ENCODE peak calls at places on chromosomes 7 and 10, in eight cellular contexts. X, B, N, J, D, K, L and E are unnamed samples.

GRCh38 chr10:62980697-62981495 is 152.2 kb upstream of the NRBF2 start:
- DNase-seq in B (no peak), J (no peak), K (no peak), L (no peak), X (no peak), D (no peak), N (no peak), E (no peak)

GRCh38 chr10:28946479-28946878 is 269.2 kb downstream of the BAMBI start:
- DNase-seq in X (no peak), J (no peak), N (no peak), B (no peak), L (no peak), K (no peak), D (no peak), E (no peak)

GRCh38 chr10:15197911-15198310 is 29.4 kb upstream of the NMT2 start:
- DNase-seq in X (no peak), L (no peak), K (no peak), B (no peak), N (no peak), J (no peak), D (no peak), E (no peak)

GRCh38 chr7:87147500-87147899 is 4.8 kb upstream of the DMTF1 start:
- DNase-seq in B (no peak), X (peak), D (no peak), L (no peak), K (no peak), J (no peak), N (no peak), E (no peak)

GRCh38 chr10:89478739-89479116 is 56.7 kb downstream of the SLC16A12 start:
- DNase-seq in K (no peak), B (no peak), L (no peak), J (no peak), X (no peak), D (no peak), N (no peak), E (no peak)

GRCh38 chr7:51210766-51211165 is 105.8 kb downstream of the COBL start:
- DNase-seq in B (no peak), L (no peak), J (no peak), D (no peak), K (no peak), X (no peak), N (no peak), E (no peak)

GRCh38 chr10:81026597-81026996 is 488.9 kb downstream of the SH2D4B start:
- DNase-seq in D (no peak), B (no peak), K (no peak), L (no peak), J (no peak), N (no peak), X (no peak), E (no peak)

GRCh38 chr10:101014966-101015581 is 15.5 kb downstream of the LZTS2 start:
- DNase-seq in D (no peak), N (no peak), K (peak), L (no peak), J (no peak), B (no peak), X (no peak), E (no peak)

GRCh38 chr10:57864789-57865676 is 402.7 kb downstream of the IPMK start:
- DNase-seq in D (no peak), K (no peak), B (no peak), X (no peak), J (no peak), N (no peak), L (no peak), E (peak)

GRCh38 chr10:17880596-17880995 is 71.1 kb upstream of the SLC39A12 start:
- DNase-seq in N (no peak), D (no peak), X (no peak), J (no peak), L (no peak), K (no peak), B (no peak), E (no peak)

GRCh38 chr10:14691359-14691758 is 83.3 kb downstream of the FAM107B start:
- DNase-seq in N (no peak), L (no peak), D (no peak), B (no peak), J (no peak), K (no peak), X (no peak), E (no peak)

GRCh38 chr7:13279854-13280435 is 592.5 kb downstream of the ARL4A start:
- DNase-seq in J (peak), D (no peak), X (peak), L (no peak), B (peak), K (no peak), N (no peak), E (peak)

GRCh38 chr10:23412223-23412622 is 26.7 kb upstream of the OTUD1 start:
- DNase-seq in N (no peak), L (no peak), B (no peak), D (no peak), K (no peak), X (no peak), J (no peak), E (no peak)

GRCh38 chr7:140694592-140694991 is 1.9 kb upstream of the NDUFB2 start:
- DNase-seq in J (no peak), K (no peak), N (no peak), X (no peak), L (no peak), B (no peak), D (no peak), E (no peak)

GRCh38 chr7:85464042-85464651 is 277.3 kb upstream of the SEMA3D start:
- DNase-seq in B (no peak), X (no peak), D (no peak), N (no peak), L (no peak), J (peak), K (no peak), E (no peak)

GRCh38 chr7:31962246-31962645 is 108.0 kb downstream of the PDE1C start:
- DNase-seq in J (no peak), X (no peak), D (no peak), N (no peak), B (no peak), K (no peak), L (no peak), E (no peak)

GRCh38 chr7:381211-382117 is 91.5 kb downstream of the FOXL3 start:
- DNase-seq in K (no peak), B (no peak), J (no peak), N (no peak), D (no peak), L (no peak), X (no peak), E (no peak)

GRCh38 chr10:77160679-77161078 is 476.9 kb downstream of the KCNMA1 start:
- DNase-seq in D (no peak), X (no peak), B (no peak), N (no peak), J (no peak), L (peak), K (no peak), E (no peak)

GRCh38 chr7:151461942-151462230 is 21.9 kb upstream of the CRYGN start:
- DNase-seq in X (no peak), L (no peak), B (no peak), J (no peak), D (no peak), K (no peak), N (no peak), E (no peak)

GRCh38 chr10:105291571-105291970 is 650.5 kb downstream of the SORCS3 start:
- DNase-seq in D (no peak), K (no peak), N (no peak), X (peak), J (no peak), L (no peak), B (no peak), E (no peak)

GRCh38 chr10:103548581-103549348 is 55.3 kb downstream of the NEURL1 start:
- DNase-seq in J (no peak), X (peak), N (no peak), K (no peak), D (no peak), L (no peak), B (no peak), E (no peak)

GRCh38 chr10:29276251-29276850 is 12.5 kb upstream of the LYZL1 start:
- DNase-seq in X (no peak), L (no peak), J (no peak), N (no peak), B (no peak), K (no peak), D (no peak), E (no peak)

GRCh38 chr10:22321156-22321711 is 335 bp downstream of the BMI1 start:
- DNase-seq in N (peak), D (no peak), L (no peak), B (no peak), X (peak), J (peak), K (no peak), E (peak)

GRCh38 chr7:50069613-50070012 is 23.4 kb downstream of the ZPBP start:
- DNase-seq in D (no peak), L (no peak), K (no peak), B (no peak), N (no peak), J (peak), X (no peak), E (peak)

GRCh38 chr10:79981356-79981672 is 32.4 kb upstream of the SFTPD start:
- DNase-seq in N (no peak), D (no peak), B (no peak), K (no peak), X (no peak), L (no peak), J (no peak), E (no peak)

GRCh38 chr7:15309891-15310290 is 251.9 kb downstream of the AGMO start:
- DNase-seq in X (no peak), J (no peak), N (no peak), D (no peak), B (no peak), K (no peak), L (no peak), E (no peak)

GRCh38 chr7:28410628-28411578 is 1.4 kb upstream of the CREB5 start:
- DNase-seq in K (peak), B (no peak), L (no peak), D (peak), N (no peak), X (peak), J (peak), E (no peak)

GRCh38 chr7:101172005-101172853 is 6.9 kb upstream of the VGF start:
- DNase-seq in J (peak), B (no peak), K (no peak), N (no peak), D (no peak), X (peak), L (no peak), E (no peak)

GRCh38 chr10:73922007-73922863 is 11.3 kb downstream of the PLAU start:
- DNase-seq in B (no peak), X (no peak), K (no peak), L (no peak), D (no peak), J (no peak), N (no peak), E (no peak)

GRCh38 chr7:1326511-1326785 is 93.8 kb downstream of the UNCX start:
- DNase-seq in N (no peak), D (no peak), L (no peak), J (no peak), K (no peak), X (no peak), B (no peak), E (no peak)

GRCh38 chr10:48459270-48460147 is 145.4 kb downstream of the ARHGAP22 start:
- DNase-seq in N (no peak), L (no peak), J (peak), K (no peak), D (no peak), X (no peak), B (no peak), E (no peak)

GRCh38 chr7:88545663-88546062 is 213.8 kb upstream of the ZNF804B start:
- DNase-seq in X (no peak), J (no peak), L (no peak), N (no peak), D (no peak), K (no peak), B (no peak), E (no peak)

GRCh38 chr10:50541317-50541716 is 82.4 kb downstream of the SGMS1 start:
- DNase-seq in B (no peak), J (no peak), D (no peak), K (no peak), N (no peak), X (no peak), L (no peak), E (no peak)

GRCh38 chr7:49866910-49867309 is 93.5 kb downstream of the VWC2 start:
- DNase-seq in B (no peak), N (no peak), L (no peak), K (no peak), D (no peak), J (peak), X (no peak), E (no peak)

GRCh38 chr7:26306770-26307169 is 15.1 kb downstream of the SNX10 start:
- DNase-seq in D (no peak), L (no peak), X (no peak), N (no peak), B (no peak), J (no peak), K (no peak), E (no peak)

GRCh38 chr7:26305869-26306665 is 14.4 kb downstream of the SNX10 start:
- DNase-seq in N (no peak), K (peak), B (no peak), D (no peak), X (no peak), J (no peak), L (no peak), E (no peak)

GRCh38 chr7:26307226-26307625 is 15.6 kb downstream of the SNX10 start:
- DNase-seq in L (no peak), D (no peak), X (no peak), K (no peak), J (no peak), N (no peak), B (no peak), E (no peak)

GRCh38 chr7:26308551-26308950 is 16.9 kb downstream of the SNX10 start:
- DNase-seq in L (no peak), D (no peak), K (no peak), B (no peak), X (no peak), N (no peak), J (no peak), E (no peak)

DNA sequence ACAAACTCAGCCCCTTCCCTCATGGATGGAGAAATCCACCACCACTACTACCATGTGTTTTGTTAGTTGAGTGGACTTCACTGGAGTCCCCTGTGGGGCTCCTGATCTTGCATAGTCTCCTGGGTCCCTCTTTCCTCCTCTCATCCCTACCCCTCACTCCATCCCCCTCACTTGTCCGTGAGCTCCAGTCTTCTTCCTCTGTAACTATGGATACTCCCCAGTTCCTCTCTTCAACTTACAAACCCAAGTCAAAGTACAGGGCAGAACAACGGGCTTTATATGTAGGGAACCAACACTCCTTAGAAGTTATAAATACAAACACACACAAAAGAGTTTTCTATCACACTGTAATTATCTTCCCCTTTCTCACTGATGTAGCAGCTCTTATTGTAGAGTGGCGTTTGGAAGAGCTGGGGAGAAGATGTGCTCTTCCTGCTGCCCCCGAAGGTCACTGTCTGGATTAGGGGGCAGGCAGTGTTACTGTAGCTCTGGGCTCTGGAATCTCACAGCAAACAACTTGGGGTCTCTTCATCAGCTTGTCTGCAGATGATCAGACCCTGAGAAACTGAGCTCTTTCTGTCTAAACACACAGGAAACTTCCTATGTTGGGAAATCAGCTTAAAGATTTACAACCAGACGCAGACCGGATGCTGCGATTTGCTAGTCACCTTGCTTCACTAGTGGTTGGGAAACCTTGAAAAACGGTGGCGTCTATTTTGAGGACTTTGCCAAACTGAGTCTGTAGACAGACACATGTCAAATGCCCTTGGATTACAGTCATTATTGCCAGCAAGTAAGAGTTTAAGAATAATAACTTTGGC is 13.6 kb downstream of the SNX10 start:
- DNase-seq in L (no peak), X (no peak), J (no peak), N (no peak), K (peak), B (no peak), D (no peak), E (peak)
- TF ChIP-seq REST in L (no peak), X (no peak), J (no peak), N (no peak), K (peak), B (no peak), D (no peak), E (no peak)

GRCh38 chr10:60427148-60427547 is 37.5 kb upstream of the ANK3 start:
- DNase-seq in K (no peak), J (no peak), B (no peak), D (no peak), N (no peak), L (no peak), X (no peak), E (no peak)
- TF ChIP-seq REST in K (no peak), J (no peak), B (no peak), D (no peak), N (no peak), L (no peak), X (no peak), E (no peak)

GRCh38 chr10:25487266-25487665 is 312.5 kb downstream of the GPR158 start:
- DNase-seq in X (no peak), L (no peak), D (peak), K (no peak), B (no peak), N (no peak), J (no peak), E (no peak)
- TF ChIP-seq REST in X (no peak), L (no peak), D (no peak), K (no peak), B (no peak), N (no peak), J (no peak), E (no peak)

GRCh38 chr10:123974406-123974805 is 82.8 kb upstream of the CPXM2 start:
- DNase-seq in J (no peak), D (peak), X (no peak), K (no peak), L (no peak), B (peak), N (no peak), E (no peak)
- TF ChIP-seq REST in J (no peak), D (no peak), X (no peak), K (no peak), L (no peak), B (no peak), N (no peak), E (no peak)